ENCODE peak calls at places on chromosome 10, in seven cellular contexts. One of them, this sample, is unnamed.

GRCh38 chr10:13695588-13695987 is 108.8 kb downstream of the PRPF18 start:
- DNase-seq in cardiac fibroblast: no peak
- DNase-seq in endothelial cell: no peak
- DNase-seq in BJ: no peak
- DNase-seq in choroid plexus epithelial cell: no peak
- DNase-seq in A549: no peak
- DNase-seq in cardiac muscle cell: no peak
- DNase-seq in this sample: no peak

GRCh38 chr10:32142646-32143045 is 86.4 kb upstream of the KIF5B start:
- DNase-seq in cardiac fibroblast: peak
- DNase-seq in endothelial cell: no peak
- DNase-seq in BJ: peak
- DNase-seq in choroid plexus epithelial cell: no peak
- DNase-seq in A549: no peak
- DNase-seq in cardiac muscle cell: no peak
- DNase-seq in this sample: peak

GRCh38 chr10:99548041-99548530 is 15.3 kb downstream of the NKX2-3 start:
- DNase-seq in cardiac fibroblast: peak
- DNase-seq in endothelial cell: peak
- DNase-seq in BJ: no peak
- DNase-seq in choroid plexus epithelial cell: peak
- DNase-seq in A549: peak
- DNase-seq in cardiac muscle cell: no peak
- DNase-seq in this sample: no peak

GRCh38 chr10:112562803-112563663 is 116.0 kb downstream of the VTI1A start:
- DNase-seq in cardiac fibroblast: peak
- DNase-seq in endothelial cell: no peak
- DNase-seq in BJ: no peak
- DNase-seq in choroid plexus epithelial cell: peak
- DNase-seq in A549: peak
- DNase-seq in cardiac muscle cell: no peak
- DNase-seq in this sample: peak

GRCh38 chr10:103618575-103619423 is 125.3 kb downstream of the NEURL1 start:
- DNase-seq in cardiac fibroblast: peak
- DNase-seq in endothelial cell: no peak
- DNase-seq in BJ: peak
- DNase-seq in choroid plexus epithelial cell: peak
- DNase-seq in A549: no peak
- DNase-seq in cardiac muscle cell: no peak
- DNase-seq in this sample: peak

GRCh38 chr10:48802611-48803046 is 118.0 kb downstream of the WDFY4 start:
- DNase-seq in cardiac fibroblast: no peak
- DNase-seq in endothelial cell: no peak
- DNase-seq in BJ: no peak
- DNase-seq in choroid plexus epithelial cell: no peak
- DNase-seq in A549: no peak
- DNase-seq in cardiac muscle cell: no peak
- DNase-seq in this sample: no peak

GRCh38 chr10:104120061-104120460 is 1.9 kb upstream of the SFR1 start:
- DNase-seq in cardiac fibroblast: peak
- DNase-seq in endothelial cell: no peak
- DNase-seq in BJ: no peak
- DNase-seq in choroid plexus epithelial cell: peak
- DNase-seq in A549: no peak
- DNase-seq in cardiac muscle cell: no peak
- DNase-seq in this sample: no peak

GRCh38 chr10:132681858-132682755 is 103.8 kb downstream of the NKX6-2 start:
- DNase-seq in cardiac fibroblast: no peak
- DNase-seq in endothelial cell: no peak
- DNase-seq in BJ: no peak
- DNase-seq in choroid plexus epithelial cell: no peak
- DNase-seq in A549: no peak
- DNase-seq in cardiac muscle cell: no peak
- DNase-seq in this sample: no peak

GRCh38 chr10:29618341-29619171 is 16.2 kb downstream of the SVIL start:
- DNase-seq in cardiac fibroblast: peak
- DNase-seq in endothelial cell: no peak
- DNase-seq in BJ: no peak
- DNase-seq in choroid plexus epithelial cell: peak
- DNase-seq in A549: peak
- DNase-seq in cardiac muscle cell: no peak
- DNase-seq in this sample: peak

GRCh38 chr10:78953124-78954008 is 115.4 kb upstream of the ZMIZ1 start:
- DNase-seq in cardiac fibroblast: peak
- DNase-seq in endothelial cell: no peak
- DNase-seq in BJ: no peak
- DNase-seq in choroid plexus epithelial cell: no peak
- DNase-seq in A549: no peak
- DNase-seq in cardiac muscle cell: no peak
- DNase-seq in this sample: peak

GRCh38 chr10:98030093-98030821 is at the start of gene CRTAC1:
- DNase-seq in cardiac fibroblast: no peak
- DNase-seq in endothelial cell: peak
- DNase-seq in BJ: no peak
- DNase-seq in choroid plexus epithelial cell: no peak
- DNase-seq in A549: peak
- DNase-seq in cardiac muscle cell: peak
- DNase-seq in this sample: peak

GRCh38 chr10:118210276-118210675 is 131.8 kb downstream of the FAM204A start:
- DNase-seq in cardiac fibroblast: peak
- DNase-seq in endothelial cell: no peak
- DNase-seq in BJ: no peak
- DNase-seq in choroid plexus epithelial cell: peak
- DNase-seq in A549: no peak
- DNase-seq in cardiac muscle cell: no peak
- DNase-seq in this sample: no peak

GRCh38 chr10:6292741-6293151 is 90.0 kb downstream of the PFKFB3 start:
- DNase-seq in cardiac fibroblast: no peak
- DNase-seq in endothelial cell: no peak
- DNase-seq in BJ: no peak
- DNase-seq in choroid plexus epithelial cell: no peak
- DNase-seq in A549: no peak
- DNase-seq in cardiac muscle cell: no peak
- DNase-seq in this sample: no peak

GRCh38 chr10:75466886-75467285 is 35.5 kb downstream of the LRMDA start:
- DNase-seq in cardiac fibroblast: peak
- DNase-seq in endothelial cell: no peak
- DNase-seq in BJ: no peak
- DNase-seq in choroid plexus epithelial cell: no peak
- DNase-seq in A549: no peak
- DNase-seq in cardiac muscle cell: no peak
- DNase-seq in this sample: no peak

DNA sequence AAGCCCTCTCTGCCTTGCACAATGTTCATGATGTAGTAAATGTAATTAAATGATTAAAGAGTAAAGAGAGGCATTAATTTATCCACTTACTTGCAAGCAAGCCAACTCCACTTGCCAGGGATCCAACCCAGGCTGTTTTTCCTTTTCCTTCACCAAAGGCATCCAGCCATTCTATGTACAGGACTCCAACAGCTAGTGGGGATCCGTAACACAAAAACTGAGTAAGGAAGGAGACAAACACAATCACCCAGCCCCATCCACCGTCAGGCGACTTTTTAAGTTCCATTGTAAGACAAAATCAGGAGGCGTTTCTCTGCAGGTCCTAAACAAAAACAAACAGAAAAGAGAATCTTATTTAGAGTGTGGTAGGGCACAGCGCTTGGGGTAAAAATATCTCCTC is 25.6 kb downstream of the SLC16A9 start:
- DNase-seq in cardiac fibroblast: no peak
- DNase-seq in endothelial cell: no peak
- DNase-seq in BJ: no peak
- DNase-seq in choroid plexus epithelial cell: no peak
- DNase-seq in A549: no peak
- DNase-seq in cardiac muscle cell: no peak
- DNase-seq in this sample: no peak
- TF ChIP-seq CTCF in cardiac fibroblast: no peak
- TF ChIP-seq CTCF in endothelial cell: no peak
- TF ChIP-seq CTCF in BJ: no peak
- TF ChIP-seq CTCF in choroid plexus epithelial cell: no peak
- TF ChIP-seq CTCF in A549: no peak
- TF ChIP-seq CTCF in cardiac muscle cell: no peak
- TF ChIP-seq CTCF in this sample: no peak

GRCh38 chr10:45001382-45002148 is 842 bp downstream of the ZNF22 start:
- DNase-seq in cardiac fibroblast: peak
- DNase-seq in endothelial cell: peak
- DNase-seq in BJ: no peak
- DNase-seq in choroid plexus epithelial cell: peak
- DNase-seq in A549: peak
- DNase-seq in cardiac muscle cell: peak
- DNase-seq in this sample: peak
- TF ChIP-seq CTCF in cardiac fibroblast: peak
- TF ChIP-seq CTCF in endothelial cell: no peak
- TF ChIP-seq CTCF in BJ: peak
- TF ChIP-seq CTCF in choroid plexus epithelial cell: peak
- TF ChIP-seq CTCF in A549: no peak
- TF ChIP-seq CTCF in cardiac muscle cell: peak
- TF ChIP-seq CTCF in this sample: peak

DNA sequence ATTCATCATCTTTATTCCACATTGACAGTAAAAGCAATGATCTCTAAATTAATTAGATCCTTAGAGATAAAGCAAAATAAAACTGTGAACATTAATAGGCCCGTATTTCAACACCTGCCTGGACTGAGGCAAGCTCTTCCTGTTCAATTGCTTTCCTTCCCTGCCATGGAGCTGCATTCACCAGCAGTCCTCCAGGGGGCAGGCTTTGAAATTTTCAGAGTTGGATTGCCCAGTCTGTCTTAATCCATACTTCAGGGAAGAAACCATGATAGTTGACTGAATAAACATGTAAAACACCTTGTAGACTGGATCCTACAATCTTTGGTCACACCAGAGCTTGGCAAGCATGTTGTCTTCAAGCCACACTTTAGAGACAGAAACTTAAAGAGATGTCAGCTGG is 936.6 kb downstream of the NRG3 start:
- DNase-seq in cardiac fibroblast: peak
- DNase-seq in endothelial cell: peak
- DNase-seq in BJ: no peak
- DNase-seq in choroid plexus epithelial cell: peak
- DNase-seq in A549: peak
- DNase-seq in cardiac muscle cell: peak
- DNase-seq in this sample: peak
- TF ChIP-seq CTCF in cardiac fibroblast: peak
- TF ChIP-seq CTCF in endothelial cell: peak
- TF ChIP-seq CTCF in BJ: peak
- TF ChIP-seq CTCF in choroid plexus epithelial cell: peak
- TF ChIP-seq CTCF in A549: no peak
- TF ChIP-seq CTCF in cardiac muscle cell: peak
- TF ChIP-seq CTCF in this sample: peak

DNA sequence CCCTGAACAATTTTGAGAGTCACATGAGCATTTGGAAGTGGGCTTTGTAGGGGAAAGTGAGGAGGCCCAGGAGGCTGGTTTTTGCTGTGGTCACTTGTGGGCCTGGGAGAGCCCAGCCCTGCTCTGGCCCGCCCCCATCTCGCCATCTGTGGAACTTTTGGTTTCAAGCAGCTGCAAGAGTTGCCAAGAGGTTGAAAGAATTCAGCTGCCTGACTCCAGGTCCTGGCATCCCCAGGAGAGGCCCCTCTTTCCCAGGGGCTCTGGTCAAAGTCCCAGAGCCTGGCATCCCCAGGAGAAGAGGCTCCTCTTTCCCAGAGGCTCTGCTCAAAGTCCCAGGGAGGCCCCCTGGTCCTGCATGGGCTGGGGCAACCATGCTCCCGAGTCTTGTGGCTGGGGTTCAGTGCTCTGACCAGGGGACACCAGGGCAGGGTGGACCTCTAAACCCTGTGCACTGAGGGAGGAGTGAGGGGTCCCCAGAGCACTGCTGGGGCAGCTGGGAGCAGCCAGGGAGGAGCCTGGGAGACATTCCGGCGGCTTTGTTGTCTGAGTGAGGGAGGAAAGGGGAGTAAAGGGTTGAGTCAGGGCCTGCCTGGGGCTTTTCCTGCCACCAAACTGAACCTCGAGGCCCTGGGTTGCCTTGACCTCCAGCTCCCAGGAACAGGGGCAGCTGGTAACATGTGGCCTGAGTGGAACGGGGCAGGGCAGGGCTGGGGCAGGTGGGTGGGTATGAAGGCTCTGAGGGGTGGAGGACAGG is 27.8 kb upstream of the CSGALNACT2 start:
- DNase-seq in cardiac fibroblast: peak
- DNase-seq in endothelial cell: no peak
- DNase-seq in BJ: peak
- DNase-seq in choroid plexus epithelial cell: peak
- DNase-seq in A549: no peak
- DNase-seq in cardiac muscle cell: no peak
- DNase-seq in this sample: peak
- TF ChIP-seq CTCF in cardiac fibroblast: no peak
- TF ChIP-seq CTCF in endothelial cell: no peak
- TF ChIP-seq CTCF in BJ: peak
- TF ChIP-seq CTCF in choroid plexus epithelial cell: peak
- TF ChIP-seq CTCF in A549: no peak
- TF ChIP-seq CTCF in cardiac muscle cell: peak
- TF ChIP-seq CTCF in this sample: no peak

This sample was measured in fibroblast of pulmonary artery.